ENCODE peak calls at places on chromosomes 2 and 18, in five cellular contexts. B, A, Q, C and J are unnamed samples.
A peak's percentile ranks its signal among the peaks of the same experiment; 100 is the strongest.

GRCh38 chr2:12106440-12107080 is 360.1 kb downstream of the LPIN1 start:
- DNase-seq in B (peak; percentile 28), A (no peak), Q (peak; percentile 44), C (no peak), J (no peak)

GRCh38 chr2:39696838-39697237 is 31.1 kb downstream of the TMEM178A start:
- DNase-seq in B (no peak), A (no peak), Q (no peak), C (peak; percentile 12), J (no peak)

GRCh38 chr2:234020332-234020731 is 30.2 kb upstream of the SPP2 start:
- DNase-seq in B (no peak), A (no peak), Q (no peak), C (no peak), J (no peak)

GRCh38 chr2:240718896-240719490 is 27.3 kb downstream of the AQP12A start:
- DNase-seq in B (no peak), A (no peak), Q (no peak), C (no peak), J (no peak)

GRCh38 chr2:127149384-127149783 is 42.4 kb upstream of the BIN1 start:
- DNase-seq in B (no peak), A (no peak), Q (no peak), C (no peak), J (no peak)

GRCh38 chr18:8212893-8213805 is 396.1 kb upstream of the RAB12 start:
- DNase-seq in B (no peak), A (no peak), Q (no peak), C (no peak), J (no peak)

GRCh38 chr2:222627764-222628163 is 28.1 kb downstream of the FARSB start:
- DNase-seq in B (no peak), A (no peak), Q (no peak), C (no peak), J (no peak)

GRCh38 chr2:162226836-162227235 is 16.4 kb downstream of the FAP start:
- DNase-seq in B (no peak), A (no peak), Q (no peak), C (no peak), J (no peak)

GRCh38 chr2:68824831-68825230 is 46.4 kb downstream of the BMP10 start:
- DNase-seq in B (no peak), A (no peak), Q (no peak), C (no peak), J (no peak)

GRCh38 chr18:56795381-56795780 is 144.2 kb downstream of the WDR7 start:
- DNase-seq in B (no peak), A (no peak), Q (no peak), C (no peak), J (no peak)

GRCh38 chr18:47632970-47633635 is 297.4 kb downstream of the SMAD2 start:
- DNase-seq in B (no peak), A (no peak), Q (no peak), C (no peak), J (no peak)

GRCh38 chr2:121076885-121077549 is 208.0 kb downstream of the TFCP2L1 start:
- DNase-seq in B (peak; percentile 84), A (peak; percentile 44), Q (peak; percentile 71), C (peak; percentile 52), J (peak; percentile 89)

GRCh38 chr2:639703-640102 is 37.5 kb downstream of the TMEM18 start:
- DNase-seq in B (no peak), A (no peak), Q (no peak), C (no peak), J (no peak)

GRCh38 chr2:194205568-194206227 is 1451.3 kb upstream of the SLC39A10 start:
- DNase-seq in B (no peak), A (no peak), Q (no peak), C (no peak), J (no peak)

GRCh38 chr2:110873597-110874525 is 141.5 kb downstream of the ACOXL start:
- DNase-seq in B (no peak), A (no peak), Q (no peak), C (no peak), J (no peak)

GRCh38 chr2:88919087-88919738 is 227.7 kb downstream of the RPIA start:
- DNase-seq in B (no peak), A (no peak), Q (no peak), C (peak; percentile 31), J (no peak)

GRCh38 chr18:74242451-74243096 is 49.2 kb downstream of the CYB5A start:
- DNase-seq in B (no peak), A (no peak), Q (peak; percentile 78), C (peak; percentile 65), J (peak; percentile 64)

GRCh38 chr2:142041105-142041504 is 89.7 kb downstream of the LRP1B start:
- DNase-seq in B (no peak), A (no peak), Q (no peak), C (no peak), J (no peak)

GRCh38 chr18:50649821-50650220 is 89.9 kb downstream of the MAPK4 start:
- DNase-seq in B (no peak), A (no peak), Q (peak; percentile 29), C (no peak), J (peak; percentile 82)

GRCh38 chr2:231865222-231865621 is 61.0 kb downstream of the NPPC start:
- DNase-seq in B (no peak), A (no peak), Q (no peak), C (no peak), J (no peak)

GRCh38 chr2:11753886-11754704 is 7.7 kb downstream of the LPIN1 start:
- DNase-seq in B (peak; percentile 43), A (no peak), Q (peak; percentile 51), C (no peak), J (no peak)

GRCh38 chr2:85862426-85862825 is 26.4 kb downstream of the ST3GAL5 start:
- DNase-seq in B (no peak), A (no peak), Q (no peak), C (no peak), J (no peak)

GRCh38 chr18:25876334-25876979 is 214.0 kb downstream of the SS18 start:
- DNase-seq in B (no peak), A (no peak), Q (no peak), C (no peak), J (no peak)

GRCh38 chr2:191245046-191245868 is at the start of gene MYO1B:
- DNase-seq in B (peak; percentile 75), A (peak; percentile 17), Q (peak; percentile 92), C (peak; percentile 81), J (peak; percentile 75)

GRCh38 chr2:88180594-88181240 is 10.6 kb downstream of the THNSL2 start:
- DNase-seq in B (no peak), A (no peak), Q (no peak), C (no peak), J (no peak)

GRCh38 chr2:239167766-239168444 is 232.9 kb downstream of the HDAC4 start:
- DNase-seq in B (no peak), A (no peak), Q (no peak), C (no peak), J (no peak)

GRCh38 chr2:80311304-80311703 is 6.8 kb upstream of the LRRTM1 start:
- DNase-seq in B (no peak), A (no peak), Q (no peak), C (no peak), J (no peak)

GRCh38 chr2:71801969-71802368 is 345.7 kb downstream of the CYP26B1 start:
- DNase-seq in B (no peak), A (peak; percentile 39), Q (peak; percentile 22), C (peak; percentile 42), J (peak; percentile 89)

GRCh38 chr2:235494716-235495372 is 1.0 kb downstream of the AGAP1 start:
- DNase-seq in B (peak; percentile 56), A (no peak), Q (peak; percentile 48), C (no peak), J (peak; percentile 45)

GRCh38 chr2:136057802-136058140 is 60.2 kb downstream of the CXCR4 start:
- DNase-seq in B (no peak), A (no peak), Q (no peak), C (no peak), J (no peak)

GRCh38 chr2:26335231-26335630 is 10.7 kb upstream of the SELENOI start:
- DNase-seq in B (no peak), A (no peak), Q (no peak), C (no peak), J (no peak)
- H3K36me3 ChIP-seq in B (no peaks in the 10 kb centered on the region), A (no peaks in the 10 kb centered on the region), Q (no peaks in the 10 kb centered on the region), C (no peaks in the 10 kb centered on the region), J (no peaks in the 10 kb centered on the region)

GRCh38 chr2:42792583-42793313 is at the start of gene HAAO:
- DNase-seq in B (peak; percentile 52), A (peak; percentile 28), Q (peak; percentile 86), C (peak; percentile 91), J (peak; percentile 46)

GRCh38 chr2:42789751-42790150 is 2.6 kb downstream of the HAAO start:
- DNase-seq in B (no peak), A (no peak), Q (no peak), C (no peak), J (no peak)

GRCh38 chr2:42793314-42794270 is 1.2 kb upstream of the HAAO start:
- DNase-seq in B (no peak), A (no peak), Q (peak; percentile 21), C (no peak), J (peak; percentile 54)

GRCh38 chr2:42792087-42792582 is 248 bp downstream of the HAAO start:
- DNase-seq in B (no peak), A (no peak), Q (no peak), C (no peak), J (peak; percentile 23)

DNA sequence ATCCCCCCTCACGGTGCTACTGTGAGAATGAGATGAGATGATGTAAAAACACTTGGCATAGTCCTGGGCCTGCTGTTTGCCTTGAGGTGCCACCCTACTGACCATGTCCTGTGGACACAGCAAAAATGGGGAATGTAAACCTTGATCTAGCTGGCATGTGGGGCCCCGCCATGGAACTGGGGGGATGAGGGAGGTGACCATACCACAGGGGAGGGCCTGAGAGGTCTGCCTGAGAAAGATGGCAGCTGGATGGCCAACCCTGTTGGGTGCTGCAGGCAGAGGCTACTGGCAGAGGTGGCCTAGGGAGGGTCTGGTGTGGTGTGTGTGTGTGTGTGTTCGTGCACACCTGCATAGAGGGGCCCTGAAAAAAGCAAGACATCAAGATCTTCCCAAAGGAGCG is 777 bp downstream of the HAAO start:
- DNase-seq in B (no peak), A (no peak), Q (no peak), C (no peak), J (no peak)
- H3K4me3 ChIP-seq in B (peak overlapping the region; percentile 57), A (peak overlapping the region; percentile 76), Q (no peak overlapping the region), C (peak overlapping the region; percentile 99), J (no peak overlapping the region)

DNA sequence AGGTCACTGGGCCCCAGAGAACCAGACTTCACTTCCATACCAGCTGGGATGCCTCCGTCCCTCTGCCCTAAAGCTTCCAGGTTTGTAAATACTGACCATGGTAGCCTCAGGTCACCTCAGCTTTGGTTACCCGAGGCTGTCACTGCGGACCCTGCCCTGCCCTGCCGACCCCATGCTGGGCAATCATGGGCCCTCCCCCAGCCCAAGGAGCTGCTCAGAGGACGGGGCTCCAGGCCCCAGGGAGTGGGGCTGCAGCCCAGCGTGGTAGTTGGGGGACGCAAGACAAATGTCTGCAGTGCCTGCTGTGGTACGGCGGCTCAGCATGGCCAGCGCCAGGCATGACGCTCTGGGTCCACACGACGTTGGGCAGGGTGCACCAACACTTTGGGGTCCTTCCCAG is 25.3 kb downstream of the RAMP1 start:
- DNase-seq in B (no peak), A (no peak), Q (no peak), C (no peak), J (no peak)
- TF ChIP-seq POLR2A in B (no peak), A (no peak), Q (no peak), C (no peak), J (no peak)

DNA sequence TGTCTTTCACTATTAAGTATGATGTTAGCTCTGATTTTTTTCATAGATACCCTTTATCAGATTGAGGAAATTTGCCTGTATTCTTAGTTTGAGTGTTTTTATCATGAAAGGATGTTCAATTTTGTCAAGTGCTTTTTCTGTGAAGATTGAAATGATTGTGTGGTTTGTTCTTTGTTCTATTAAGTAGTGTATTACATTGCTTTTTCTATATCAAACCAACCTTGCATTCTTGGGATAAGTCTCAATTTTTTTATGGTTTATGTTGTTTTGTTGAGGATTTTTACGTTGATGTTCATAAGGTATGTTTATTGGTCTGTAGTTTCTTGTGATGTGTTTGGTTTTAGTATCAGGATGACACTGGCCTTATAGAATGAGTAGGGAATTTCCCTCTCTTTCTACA is 19.1 kb downstream of the PDK1 start:
- DNase-seq in B (no peak), A (no peak), Q (no peak), C (no peak), J (no peak)
- H3K36me3 ChIP-seq in B (peaks cover 4% of the 10 kb centered on the region), A (no peaks in the 10 kb centered on the region), Q (no peaks in the 10 kb centered on the region), C (peaks cover 76% of the 10 kb centered on the region), J (no peaks in the 10 kb centered on the region)